ENCODE peak calls at places on chromosomes 1 and 21, in seven cellular contexts. S is mesendoderm, W is cerebellum, Y is PC-3, Z is vagina, M is NB4, J is GM04504. E is an unnamed sample.
A peak's percentile ranks its signal among the peaks of the same experiment; 100 is the strongest.

GRCh38 chr21:45283019-45283610 is 4.6 kb downstream of the POFUT2 start:
- DNase-seq in S (no peak), W (no peak), Y (no peak), Z (no peak), M (no peak), J (no peak), E (no peak)

GRCh38 chr1:43558346-43558841 is 27.7 kb downstream of the PTPRF start:
- DNase-seq in S (peak; percentile 85), W (no peak), Y (no peak), Z (no peak), M (no peak), J (no peak), E (no peak)

GRCh38 chr21:44800971-44801467 is 601 bp downstream of the UBE2G2 start:
- DNase-seq in S (peak; percentile 72), W (peak; percentile 58), Y (peak; percentile 60), Z (no peak), M (peak; percentile 61), J (no peak), E (no peak)

GRCh38 chr1:25556791-25557476 is 13.5 kb downstream of the LDLRAP1 start:
- DNase-seq in S (no peak), W (peak; percentile 72), Y (peak; percentile 49), Z (no peak), M (peak; percentile 63), J (no peak), E (peak; percentile 50)

GRCh38 chr1:182783068-182783467 is 6.5 kb upstream of the NPL start:
- DNase-seq in S (peak; percentile 59), W (no peak), Y (no peak), Z (no peak), M (peak; percentile 43), J (no peak), E (no peak)

GRCh38 chr1:112358798-112359408 is 37.1 kb upstream of the CTTNBP2NL start:
- DNase-seq in S (peak; percentile 70), W (peak; percentile 71), Y (peak; percentile 45), Z (no peak), M (peak; percentile 34), J (no peak), E (no peak)

GRCh38 chr1:163072658-163073057 is 3.5 kb downstream of the RGS4 start:
- DNase-seq in S (no peak), W (no peak), Y (peak; percentile 77), Z (no peak), M (no peak), J (no peak), E (no peak)

GRCh38 chr1:35600593-35600992 is 27.5 kb downstream of the TFAP2E start:
- DNase-seq in S (no peak), W (no peak), Y (no peak), Z (no peak), M (no peak), J (no peak), E (no peak)

GRCh38 chr1:194105381-194105780 is 919.0 kb upstream of the B3GALT2 start:
- DNase-seq in S (no peak), W (no peak), Y (no peak), Z (no peak), M (no peak), J (no peak), E (no peak)

GRCh38 chr1:170967042-170967910 is 31.9 kb downstream of the MROH9 start:
- DNase-seq in S (peak; percentile 55), W (peak; percentile 1), Y (peak; percentile 77), Z (no peak), M (peak; percentile 26), J (no peak), E (peak; percentile 7)

GRCh38 chr1:89602871-89603404 is 30.0 kb upstream of the LRRC8C start:
- DNase-seq in S (no peak), W (no peak), Y (no peak), Z (no peak), M (no peak), J (no peak), E (no peak)

GRCh38 chr1:17531682-17532487 is 7.6 kb upstream of the ARHGEF10L start:
- DNase-seq in S (no peak), W (peak; percentile 59), Y (peak; percentile 57), Z (no peak), M (no peak), J (no peak), E (no peak)

GRCh38 chr21:27564684-27565280 is 597.9 kb upstream of the ADAMTS5 start:
- DNase-seq in S (peak; percentile 65), W (peak; percentile 50), Y (peak; percentile 52), Z (no peak), M (peak; percentile 43), J (no peak), E (no peak)

E was measured in naive thymus-derived CD4-positive, alpha-beta T cell.